ENCODE peak calls at places on chromosomes 4 and X, in six cellular contexts. N is GM23248, C is T-helper 17 cell, E is thoracic aorta, Z is prostate gland, A is A549. F is an unnamed sample.

GRCh38 chr4:174714393-174715211 is 114.4 kb downstream of the GLRA3 start:
- DNase-seq in N (peak; percentile 63), C (no peak), E (no peak), Z (peak; percentile 11), A (peak; percentile 36), F (no peak)

GRCh38 chr4:169099775-169100180 is 89.7 kb upstream of the CBR4 start:
- DNase-seq in N (peak; percentile 76), C (no peak), E (no peak), Z (no peak), A (no peak), F (no peak)

GRCh38 chrX:32530802-32531403 is 680.4 kb downstream of the DMD start:
- DNase-seq in N (peak; percentile 49), C (no peak), E (no peak), Z (peak; percentile 7), A (no peak), F (no peak)

GRCh38 chr4:142404191-142404611 is 441.9 kb downstream of the INPP4B start:
- DNase-seq in N (peak; percentile 95), C (no peak), E (peak; percentile 3), Z (no peak), A (peak; percentile 20), F (no peak)

GRCh38 chr4:172819353-172819752 is 349.3 kb upstream of the GALNT7 start:
- DNase-seq in N (no peak), C (no peak), E (no peak), Z (no peak), A (no peak), F (no peak)

GRCh38 chrX:130024127-130024526 is 41.7 kb downstream of the BCORL1 start:
- DNase-seq in N (peak; percentile 75), C (peak; percentile 73), E (peak; percentile 23), Z (peak; percentile 50), A (peak; percentile 40), F (peak; percentile 94)

GRCh38 chrX:96182366-96182765 is 502.3 kb upstream of the DIAPH2 start:
- DNase-seq in N (peak; percentile 26), C (no peak), E (no peak), Z (no peak), A (no peak), F (no peak)

GRCh38 chr4:112938461-112939058 is 110.9 kb upstream of the ANK2 start:
- DNase-seq in N (peak; percentile 73), C (no peak), E (no peak), Z (no peak), A (peak; percentile 22), F (no peak)

GRCh38 chr4:30718021-30718888 is 1.9 kb upstream of the PCDH7 start:
- DNase-seq in N (peak; percentile 34), C (no peak), E (no peak), Z (peak; percentile 42), A (peak; percentile 2), F (peak; percentile 48)

GRCh38 chr4:155578726-155579385 is 87.8 kb upstream of the GUCY1A1 start:
- DNase-seq in N (peak; percentile 39), C (no peak), E (no peak), Z (no peak), A (no peak), F (no peak)

GRCh38 chr4:6668391-6668790 is 25.3 kb upstream of the S100P start:
- DNase-seq in N (peak; percentile 63), C (no peak), E (no peak), Z (no peak), A (no peak), F (no peak)

GRCh38 chr4:110197421-110198398 is 705 bp downstream of the ELOVL6 start:
- DNase-seq in N (peak; percentile 65), C (peak; percentile 17), E (no peak), Z (peak; percentile 6), A (peak; percentile 16), F (peak; percentile 52)

GRCh38 chr4:183798249-183798920 is 106.7 kb upstream of the STOX2 start:
- DNase-seq in N (no peak), C (no peak), E (no peak), Z (no peak), A (no peak), F (no peak)

GRCh38 chr4:3346146-3346545 is 53.3 kb downstream of the RGS12 start:
- DNase-seq in N (peak; percentile 85), C (no peak), E (no peak), Z (peak; percentile 83), A (peak; percentile 63), F (peak; percentile 73)

GRCh38 chr4:175874290-175874689 is 62.2 kb upstream of the GPM6A start:
- DNase-seq in N (no peak), C (no peak), E (no peak), Z (no peak), A (no peak), F (no peak)

GRCh38 chr4:174946246-174946645 is 28.1 kb downstream of the ADAM29 start:
- DNase-seq in N (no peak), C (no peak), E (no peak), Z (no peak), A (no peak), F (no peak)

GRCh38 chr4:118732591-118733330 is 47.6 kb downstream of the METTL14 start:
- DNase-seq in N (peak; percentile 90), C (no peak), E (no peak), Z (no peak), A (no peak), F (no peak)

GRCh38 chr4:72111863-72112262 is 80.1 kb downstream of the NPFFR2 start:
- DNase-seq in N (no peak), C (no peak), E (no peak), Z (no peak), A (no peak), F (no peak)

GRCh38 chr4:15234585-15235126 is 193.2 kb upstream of the C1QTNF7 start:
- DNase-seq in N (peak; percentile 94), C (no peak), E (no peak), Z (no peak), A (no peak), F (no peak)

GRCh38 chrX:13151806-13152510 is 107.5 kb upstream of the FAM9C start:
- DNase-seq in N (peak; percentile 69), C (peak; percentile 34), E (no peak), Z (no peak), A (no peak), F (no peak)

GRCh38 chr4:80611366-80611765 is 275.8 kb downstream of the CFAP299 start:
- DNase-seq in N (no peak), C (no peak), E (no peak), Z (no peak), A (no peak), F (no peak)

GRCh38 chrX:18855919-18856644 is 127.8 kb downstream of the PHKA2 start:
- DNase-seq in N (peak; percentile 10), C (no peak), E (no peak), Z (no peak), A (no peak), F (no peak)

GRCh38 chr4:75950416-75950815 is 9.6 kb upstream of the NAAA start:
- DNase-seq in N (no peak), C (no peak), E (no peak), Z (no peak), A (no peak), F (no peak)

GRCh38 chr4:135319685-135320084 is 1118.1 kb upstream of the PABPC4L start:
- DNase-seq in N (no peak), C (no peak), E (no peak), Z (no peak), A (no peak), F (no peak)

GRCh38 chr4:88062843-88063242 is 55.4 kb downstream of the PKD2 start:
- DNase-seq in N (no peak), C (no peak), E (no peak), Z (no peak), A (no peak), F (peak; percentile 56)

GRCh38 chr4:71184195-71184781 is 154.5 kb upstream of the SLC4A4 start:
- DNase-seq in N (peak; percentile 84), C (no peak), E (no peak), Z (peak; percentile 60), A (peak; percentile 35), F (peak; percentile 39)

GRCh38 chr4:14726441-14727405 is 275.6 kb upstream of the CPEB2 start:
- DNase-seq in N (peak; percentile 1), C (no peak), E (no peak), Z (peak; percentile 38), A (peak; percentile 40), F (no peak)

GRCh38 chrX:73850124-73851013 is 287.4 kb downstream of the CHIC1 start:
- DNase-seq in N (peak; percentile 23), C (no peak), E (no peak), Z (no peak), A (peak; percentile 3), F (peak; percentile 24)

GRCh38 chr4:19349416-19349815 is 902.3 kb upstream of the SLIT2 start:
- DNase-seq in N (no peak), C (no peak), E (no peak), Z (no peak), A (no peak), F (no peak)
- H3K9me3 ChIP-seq in N (no peaks in the 10 kb centered on the region), C (no peaks in the 10 kb centered on the region), E (no peaks in the 10 kb centered on the region), Z (no peaks in the 10 kb centered on the region), A (no peaks in the 10 kb centered on the region), F (no peaks in the 10 kb centered on the region)

GRCh38 chr4:18398661-18399060 is 377.1 kb upstream of the LCORL start:
- DNase-seq in N (no peak), C (no peak), E (no peak), Z (no peak), A (no peak), F (no peak)
- H3K9me3 ChIP-seq in N (no peaks in the 10 kb centered on the region), C (no peaks in the 10 kb centered on the region), E (no peaks in the 10 kb centered on the region), Z (no peaks in the 10 kb centered on the region), A (no peaks in the 10 kb centered on the region), F (no peaks in the 10 kb centered on the region)

DNA sequence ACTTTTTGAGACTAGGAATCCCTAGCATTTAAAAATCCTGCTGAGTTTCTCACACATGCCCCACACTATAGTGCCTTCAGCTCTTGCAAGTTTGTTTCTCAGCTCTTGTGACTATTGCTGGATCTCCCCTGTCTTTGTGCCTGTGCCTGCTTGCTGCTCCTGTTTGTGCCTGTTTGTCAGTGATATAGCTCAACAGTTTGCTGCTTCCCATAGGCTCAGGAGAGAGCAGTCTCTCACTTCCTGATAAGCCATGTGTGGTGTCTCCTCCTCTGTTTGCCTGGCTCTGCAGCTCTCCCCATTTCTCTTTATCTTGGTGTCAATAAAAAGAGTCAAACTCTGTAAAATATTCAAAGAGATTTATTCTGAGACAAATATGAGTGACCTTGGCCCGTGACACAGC is 259.8 kb upstream of the CLNK start:
- DNase-seq in N (no peak), C (no peak), E (no peak), Z (no peak), A (no peak), F (no peak)
- H3K9me3 ChIP-seq in N (no peaks in the 10 kb centered on the region), C (no peaks in the 10 kb centered on the region), E (no peaks in the 10 kb centered on the region), Z (no peaks in the 10 kb centered on the region), A (no peaks in the 10 kb centered on the region), F (no peaks in the 10 kb centered on the region)

DNA sequence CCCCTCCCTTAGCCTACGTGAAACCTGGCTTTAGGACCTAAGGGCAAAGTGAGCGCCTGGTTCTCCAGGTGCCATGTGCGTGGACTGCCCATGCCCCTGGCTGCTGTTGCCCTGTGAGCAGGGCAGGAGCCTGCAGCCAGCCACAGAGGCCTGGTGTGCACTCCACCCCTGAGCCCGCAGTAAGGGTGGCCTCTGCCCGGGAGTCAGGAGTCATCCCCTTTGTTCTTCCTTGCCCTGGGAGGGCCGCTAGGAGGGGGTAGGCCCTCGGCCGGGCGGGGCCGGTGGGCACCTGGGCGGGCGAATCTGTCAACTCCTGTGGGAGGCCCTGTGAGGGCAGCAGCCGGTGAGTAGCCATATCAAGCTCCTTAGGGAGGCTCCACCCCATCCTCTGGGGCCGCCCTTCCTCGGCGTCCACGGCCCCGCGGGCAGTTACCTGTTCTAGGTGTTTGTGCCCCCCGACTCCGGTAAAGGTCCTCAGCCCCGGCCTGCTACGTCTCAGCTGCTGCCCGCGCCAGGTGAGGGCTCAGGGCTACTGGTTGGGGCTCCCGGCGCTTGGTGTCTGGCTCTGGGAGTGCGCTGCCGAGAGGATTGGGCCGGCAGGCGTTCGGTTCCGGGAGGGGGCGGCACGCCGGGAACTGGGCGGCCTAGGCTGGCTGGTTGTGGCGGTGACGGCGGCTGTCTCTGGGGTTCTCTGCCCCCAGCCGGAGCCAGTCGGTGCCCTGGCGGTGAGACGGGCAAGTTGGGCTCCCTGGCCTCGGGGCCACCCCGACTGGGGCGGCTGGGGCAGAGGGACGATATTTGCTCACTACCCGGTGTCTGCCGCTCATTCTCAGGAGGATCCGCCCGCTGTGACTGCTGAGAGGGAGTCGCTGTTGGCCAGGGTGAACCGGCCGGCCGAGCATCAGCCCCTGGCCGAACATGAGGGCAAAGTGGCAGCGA is 1060.2 kb downstream of the TECRL start:
- DNase-seq in N (no peak), C (no peak), E (no peak), Z (no peak), A (no peak), F (no peak)
- H3K9me3 ChIP-seq in N (no peaks in the 10 kb centered on the region), C (no peaks in the 10 kb centered on the region), E (peaks cover 10% of the 10 kb centered on the region), Z (no peaks in the 10 kb centered on the region), A (no peaks in the 10 kb centered on the region), F (no peaks in the 10 kb centered on the region)

F was measured in Peyer's patch.